ENCODE peak calls at places on chromosomes 13 and 19, in six cellular contexts. W is left ventricle myocardium inferior, G is thoracic aorta, K is AG04450, B is fibroblast of villous mesenchyme, L is lower lobe of right lung. H is an unnamed sample.

GRCh38 chr13:106471957-106472543 is 63.4 kb downstream of the EFNB2 start:
- DNase-seq in W (no peak), B (peak), L (no peak), G (peak), K (peak), H (peak)

GRCh38 chr13:28022848-28023518 is 34.5 kb upstream of the URAD start:
- DNase-seq in L (no peak), K (no peak), B (peak), W (no peak), G (no peak), H (peak)

GRCh38 chr13:104461049-104461448 is 1394.8 kb upstream of the SLC10A2 start:
- DNase-seq in G (no peak), W (no peak), B (no peak), L (no peak), K (no peak), H (no peak)

GRCh38 chr13:36998624-36999041 is 507 bp downstream of the ALG5 start:
- DNase-seq in L (peak), B (no peak), K (no peak), G (no peak), W (peak), H (no peak)

GRCh38 chr13:113321546-113321945 is 24.5 kb downstream of the LAMP1 start:
- DNase-seq in K (no peak), B (no peak), G (no peak), L (no peak), W (no peak), H (no peak)

GRCh38 chr19:44539236-44539819 is 9.9 kb upstream of the CEACAM20 start:
- DNase-seq in W (no peak), G (no peak), K (no peak), B (no peak), L (no peak), H (peak)

GRCh38 chr19:7287716-7288115 is 6.5 kb downstream of the INSR start:
- DNase-seq in K (no peak), W (no peak), G (no peak), B (peak), L (no peak), H (no peak)

GRCh38 chr13:61109741-61110140 is 305.9 kb downstream of the PCDH20 start:
- DNase-seq in L (no peak), G (no peak), W (no peak), K (no peak), B (no peak), H (no peak)

GRCh38 chr19:42512743-42513304 is 15.5 kb downstream of the CEACAM1 start:
- DNase-seq in G (no peak), B (no peak), K (no peak), L (no peak), W (no peak), H (no peak)

GRCh38 chr13:42753697-42754096 is 27.7 kb upstream of the FAM216B start:
- DNase-seq in W (no peak), L (no peak), G (no peak), B (peak), K (no peak), H (no peak)

GRCh38 chr19:42942187-42942789 is 5.3 kb upstream of the PSG7 start:
- DNase-seq in L (no peak), K (no peak), G (no peak), B (peak), W (no peak), H (peak)

GRCh38 chr13:51728972-51729371 is 75.0 kb downstream of the DHRS12 start:
- DNase-seq in B (peak), L (no peak), W (no peak), G (no peak), K (peak), H (peak)

GRCh38 chr19:18086590-18087138 is at the start of gene IL12RB1:
- DNase-seq in W (no peak), B (peak), L (peak), G (no peak), K (no peak), H (no peak)

GRCh38 chr13:98495627-98496238 is 81.2 kb downstream of the STK24 start:
- DNase-seq in B (peak), G (no peak), K (no peak), W (no peak), L (no peak), H (peak)

GRCh38 chr19:33241530-33242101 is 16.0 kb upstream of the SLC7A10 start:
- DNase-seq in L (peak), G (no peak), B (no peak), W (no peak), K (no peak), H (no peak)

GRCh38 chr19:38849746-38850230 is at the start of gene HNRNPL:
- DNase-seq in K (no peak), G (no peak), L (peak), B (no peak), W (no peak), H (no peak)

GRCh38 chr13:114153485-114154080 is 21.2 kb upstream of the RASA3 start:
- DNase-seq in L (no peak), K (no peak), G (no peak), W (no peak), B (no peak), H (no peak)

GRCh38 chr19:45283443-45284033 is 32.5 kb downstream of the MARK4 start:
- DNase-seq in G (no peak), W (no peak), B (no peak), K (no peak), L (no peak), H (no peak)

GRCh38 chr19:23698711-23699520 is 11.9 kb upstream of the ZNF675 start:
- DNase-seq in W (no peak), K (no peak), L (no peak), B (no peak), G (no peak), H (no peak)

GRCh38 chr13:113307491-113307890 is 10.5 kb downstream of the LAMP1 start:
- DNase-seq in G (no peak), L (no peak), W (no peak), K (no peak), B (peak), H (no peak)

GRCh38 chr19:57071414-57071813 is 48.4 kb upstream of the USP29 start:
- DNase-seq in W (no peak), L (no peak), G (no peak), K (no peak), B (no peak), H (no peak)

GRCh38 chr19:42253245-42254082 is 1.5 kb downstream of the ERF start:
- DNase-seq in G (no peak), L (peak), K (no peak), B (peak), W (peak), H (no peak)

GRCh38 chr13:71067164-71067815 is 799.7 kb downstream of the DACH1 start:
- DNase-seq in G (no peak), L (no peak), B (no peak), K (no peak), W (no peak), H (no peak)

GRCh38 chr13:93477238-93477637 is 250.6 kb downstream of the GPC6 start:
- DNase-seq in B (peak), G (no peak), L (no peak), K (no peak), W (no peak), H (peak)

GRCh38 chr19:50838239-50838638 is 4.9 kb upstream of the KLK15 start:
- DNase-seq in L (no peak), G (no peak), W (no peak), K (no peak), B (no peak), H (no peak)

GRCh38 chr13:104106705-104107393 is 1040.6 kb upstream of the SLC10A2 start:
- DNase-seq in W (no peak), G (no peak), K (no peak), B (no peak), L (no peak), H (no peak)

GRCh38 chr13:78993792-78994191 is 334.8 kb upstream of the OBI1 start:
- DNase-seq in W (no peak), G (no peak), L (no peak), B (no peak), K (no peak), H (no peak)

GRCh38 chr13:36131931-36132297 is 732 bp upstream of the DCLK1 start:
- DNase-seq in B (peak), G (no peak), L (peak), W (peak), K (no peak), H (peak)

GRCh38 chr19:31174948-31175347 is 174.3 kb downstream of the TSHZ3 start:
- DNase-seq in B (no peak), L (no peak), G (no peak), K (no peak), W (no peak), H (no peak)

GRCh38 chr13:99991806-99992242 is 10.2 kb downstream of the ZIC2 start:
- DNase-seq in B (no peak), G (no peak), K (no peak), W (no peak), L (no peak), H (no peak)

GRCh38 chr13:41231786-41232185 is 31.6 kb downstream of the MTRF1 start:
- DNase-seq in B (peak), L (peak), K (no peak), W (peak), G (no peak), H (peak)

GRCh38 chr13:33403807-33404362 is 118.3 kb upstream of the STARD13 start:
- DNase-seq in K (no peak), B (peak), L (no peak), G (no peak), W (no peak), H (no peak)

GRCh38 chr13:33405371-33405770 is 119.8 kb upstream of the STARD13 start:
- DNase-seq in B (no peak), G (no peak), L (no peak), K (no peak), W (no peak), H (no peak)

GRCh38 chr13:33401238-33401637 is 115.7 kb upstream of the STARD13 start:
- DNase-seq in G (no peak), K (no peak), W (no peak), B (no peak), L (peak), H (no peak)

GRCh38 chr13:33402975-33403374 is 117.4 kb upstream of the STARD13 start:
- DNase-seq in K (no peak), L (no peak), W (no peak), G (no peak), B (peak), H (no peak)
- H3K4me3 ChIP-seq in K (no peak), L (no peak), W (no peak), G (no peak), B (no peak), H (no peak)

DNA sequence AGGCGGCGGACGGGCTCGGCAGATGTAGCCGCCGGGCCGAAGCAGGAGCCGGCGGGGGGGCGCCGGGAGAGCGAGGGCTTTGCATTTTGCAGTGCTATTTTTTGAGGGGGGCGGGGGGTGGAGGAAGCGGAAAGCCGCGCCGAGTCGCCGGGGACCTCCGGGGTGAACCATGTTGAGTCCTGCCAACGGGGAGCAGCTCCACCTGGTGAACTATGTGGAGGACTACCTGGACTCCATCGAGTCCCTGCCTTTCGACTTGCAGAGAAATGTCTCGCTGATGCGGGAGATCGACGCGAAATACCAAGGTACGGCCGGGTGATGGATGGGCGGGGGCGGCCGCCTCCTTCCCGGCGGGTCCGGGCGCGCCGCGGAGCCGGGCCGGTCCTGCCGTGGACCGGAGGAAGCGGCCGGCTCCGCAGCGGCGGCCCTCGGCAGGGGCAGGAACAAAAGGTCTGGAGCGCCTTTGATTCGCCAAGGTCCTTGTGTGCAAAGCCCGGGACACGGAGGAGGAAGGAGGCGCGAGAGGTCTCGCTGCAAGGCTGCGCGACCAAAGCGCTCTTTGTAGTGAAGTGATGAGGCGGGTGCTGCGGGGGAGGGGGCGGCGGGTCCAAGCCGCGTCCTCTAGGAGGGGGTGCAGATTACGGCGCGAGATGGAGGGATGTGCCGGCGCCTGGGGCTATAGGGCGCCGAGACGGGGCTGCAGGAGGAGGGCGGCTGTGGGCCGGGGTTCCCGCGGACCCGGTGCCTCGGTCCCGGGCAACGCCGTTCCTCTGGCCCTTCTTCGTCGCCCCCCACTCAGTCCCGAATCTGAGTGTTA is 689 bp downstream of the ING1 start:
- DNase-seq in K (no peak), W (peak), G (no peak), B (peak), L (peak), H (peak)
- TF ChIP-seq CTCF in K (no peak), W (no peak), G (no peak), B (no peak), L (no peak), H (no peak)

GRCh38 chr19:53906211-53907192 is 2.6 kb upstream of the CACNG7 start:
- DNase-seq in G (no peak), W (peak), K (no peak), B (no peak), L (peak), H (peak)
- H3K4me3 ChIP-seq in G (no peak), W (no peak), K (no peak), B (no peak), L (no peak), H (peak)

GRCh38 chr19:47435196-47435595 is 15.9 kb upstream of the MEIS3 start:
- DNase-seq in G (no peak), K (no peak), W (no peak), L (peak), B (no peak), H (no peak)

GRCh38 chr19:47438793-47439220 is 19.5 kb upstream of the MEIS3 start:
- DNase-seq in B (no peak), K (no peak), G (no peak), L (no peak), W (no peak), H (no peak)

GRCh38 chr19:47437500-47437899 is 18.2 kb upstream of the MEIS3 start:
- DNase-seq in W (no peak), K (no peak), B (peak), G (no peak), L (peak), H (no peak)

GRCh38 chr19:47435883-47436417 is 16.6 kb upstream of the MEIS3 start:
- DNase-seq in K (no peak), L (peak), B (no peak), G (no peak), W (no peak), H (no peak)

GRCh38 chr19:47436712-47437401 is 17.5 kb upstream of the MEIS3 start:
- DNase-seq in K (no peak), L (peak), W (peak), B (peak), G (no peak), H (peak)
- TF ChIP-seq CTCF in K (peak), L (peak), W (peak), B (peak), G (peak), H (peak)

H was measured in fibroblast of the aortic adventitia.